ENCODE peak calls at places on chromosomes 4 and X, in five cellular contexts. V, Y, D, K and I are unnamed samples.

GRCh38 chr4:102554482-102554881 is 53.3 kb downstream of the NFKB1 start:
- DNase-seq in V (no peak), Y (peak), D (peak), K (no peak), I (no peak)

GRCh38 chr4:46146993-46147392 is 23.1 kb upstream of the GABRG1 start:
- DNase-seq in V (no peak), Y (no peak), D (no peak), K (no peak), I (no peak)

GRCh38 chr4:62243895-62244294 is 1043.8 kb downstream of the ADGRL3 start:
- DNase-seq in V (no peak), Y (no peak), D (no peak), K (no peak), I (no peak)

GRCh38 chrX:38561951-38562719 is 793 bp downstream of the TSPAN7 start:
- DNase-seq in V (no peak), Y (no peak), D (no peak), K (no peak), I (no peak)

GRCh38 chr4:143773998-143774898 is 73.8 kb upstream of the FREM3 start:
- DNase-seq in V (no peak), Y (peak), D (peak), K (no peak), I (peak)

GRCh38 chrX:119071381-119071780 is 1.4 kb upstream of the CT47C1 start:
- DNase-seq in V (no peak), Y (no peak), D (no peak), K (no peak), I (no peak)

GRCh38 chr4:164169591-164169990 is 584.3 kb upstream of the SMIM31 start:
- DNase-seq in V (no peak), Y (no peak), D (no peak), K (no peak), I (no peak)

GRCh38 chr4:152523731-152524130 is 12.2 kb downstream of the FBXW7 start:
- DNase-seq in V (no peak), Y (no peak), D (no peak), K (no peak), I (no peak)

GRCh38 chrX:113919387-113919786 is 664.5 kb upstream of the HTR2C start:
- DNase-seq in V (no peak), Y (no peak), D (no peak), K (no peak), I (no peak)

GRCh38 chr4:137961051-137961438 is 281.1 kb downstream of the SLC7A11 start:
- DNase-seq in V (no peak), Y (peak), D (peak), K (no peak), I (peak)